ENCODE peak calls at places on chromosomes 7 and 10, in ten cellular contexts. G is NCI-H2171, E is NCI-H1436, Q is cardiac muscle cell, W is ELR, M is ecto neural progenitor cell, S is NCI-H460, J is HCEC 1CT, F is IMR-90, I is A172. D is an unnamed sample.

GRCh38 chr10:11740907-11741306 is 1.3 kb upstream of the ECHDC3 start:
- DNase-seq in G (no peak), E (no peak), Q (no peak), W (no peak), M (no peak), S (no peak), J (no peak), F (no peak), I (no peak), D (no peak)

GRCh38 chr7:35331730-35332678 is 78.1 kb upstream of the TBX20 start:
- DNase-seq in G (no peak), E (no peak), Q (peak; percentile 75), W (no peak), M (no peak), S (no peak), J (no peak), F (no peak), I (no peak), D (no peak)

GRCh38 chr10:70592746-70593512 is 9.6 kb downstream of the PRF1 start:
- DNase-seq in G (no peak), E (no peak), Q (no peak), W (no peak), M (no peak), S (no peak), J (no peak), F (no peak), I (no peak), D (no peak)

GRCh38 chr7:45689011-45689796 is 115.0 kb downstream of the ADCY1 start:
- DNase-seq in G (no peak), E (no peak), Q (no peak), W (peak; percentile 95), M (no peak), S (no peak), J (peak; percentile 91), F (peak; percentile 93), I (peak; percentile 93), D (no peak)

GRCh38 chr7:152054377-152055230 is 29.1 kb downstream of the GALNT11 start:
- DNase-seq in G (no peak), E (no peak), Q (peak; percentile 18), W (peak; percentile 47), M (no peak), S (no peak), J (peak; percentile 28), F (peak; percentile 80), I (no peak), D (no peak)

GRCh38 chr10:91621483-91622113 is 11.3 kb downstream of the PPP1R3C start:
- DNase-seq in G (no peak), E (no peak), Q (no peak), W (no peak), M (no peak), S (no peak), J (no peak), F (peak; percentile 56), I (no peak), D (no peak)

GRCh38 chr7:13257661-13258060 is 570.2 kb downstream of the ARL4A start:
- DNase-seq in G (no peak), E (no peak), Q (no peak), W (peak; percentile 68), M (no peak), S (no peak), J (peak; percentile 19), F (no peak), I (peak; percentile 68), D (no peak)

GRCh38 chr10:132517951-132518521 is 19.6 kb upstream of the INPP5A start:
- DNase-seq in G (no peak), E (no peak), Q (peak; percentile 73), W (no peak), M (no peak), S (no peak), J (no peak), F (no peak), I (no peak), D (peak; percentile 34)

GRCh38 chr10:131915990-131916766 is 15.4 kb downstream of the PPP2R2D start:
- DNase-seq in G (no peak), E (no peak), Q (no peak), W (no peak), M (no peak), S (no peak), J (no peak), F (no peak), I (no peak), D (no peak)

GRCh38 chr10:48740023-48740707 is 55.5 kb downstream of the WDFY4 start:
- DNase-seq in G (no peak), E (no peak), Q (no peak), W (no peak), M (peak; percentile 26), S (no peak), J (no peak), F (no peak), I (no peak), D (no peak)

GRCh38 chr7:127571741-127572505 is 13.5 kb downstream of the GCC1 start:
- DNase-seq in G (no peak), E (no peak), Q (no peak), W (peak; percentile 18), M (no peak), S (no peak), J (no peak), F (peak; percentile 40), I (no peak), D (no peak)

GRCh38 chr7:117495313-117495712 is 15.5 kb downstream of the CFTR start:
- DNase-seq in G (no peak), E (no peak), Q (no peak), W (no peak), M (no peak), S (no peak), J (no peak), F (no peak), I (no peak), D (no peak)

GRCh38 chr7:30465342-30466170 is 13.0 kb downstream of the NOD1 start:
- DNase-seq in G (no peak), E (no peak), Q (no peak), W (no peak), M (no peak), S (no peak), J (peak; percentile 59), F (peak; percentile 48), I (no peak), D (no peak)

GRCh38 chr10:120115959-120116358 is 223.4 kb downstream of the SEC23IP start:
- DNase-seq in G (no peak), E (no peak), Q (no peak), W (no peak), M (no peak), S (no peak), J (no peak), F (no peak), I (no peak), D (no peak)

GRCh38 chr10:29946953-29947700 is 112.3 kb downstream of the JCAD start:
- DNase-seq in G (no peak), E (no peak), Q (no peak), W (peak; percentile 86), M (no peak), S (no peak), J (peak; percentile 85), F (peak; percentile 94), I (peak; percentile 86), D (no peak)

GRCh38 chr7:139798221-139798620 is 20.4 kb upstream of the HIPK2 start:
- DNase-seq in G (peak; percentile 42), E (no peak), Q (no peak), W (no peak), M (no peak), S (no peak), J (no peak), F (no peak), I (no peak), D (no peak)

GRCh38 chr10:6473901-6474370 is 106.1 kb downstream of the PRKCQ start:
- DNase-seq in G (no peak), E (no peak), Q (no peak), W (peak; percentile 13), M (no peak), S (no peak), J (no peak), F (no peak), I (no peak), D (no peak)

GRCh38 chr10:131920151-131920550 is 19.3 kb downstream of the PPP2R2D start:
- DNase-seq in G (no peak), E (no peak), Q (no peak), W (no peak), M (no peak), S (no peak), J (no peak), F (no peak), I (no peak), D (no peak)

GRCh38 chr10:51023611-51024010 is 50.7 kb upstream of the PRKG1 start:
- DNase-seq in G (no peak), E (no peak), Q (no peak), W (no peak), M (no peak), S (no peak), J (no peak), F (peak; percentile 6), I (no peak), D (no peak)

GRCh38 chr10:119205926-119206602 is 1.3 kb upstream of the GRK5 start:
- DNase-seq in G (no peak), E (no peak), Q (no peak), W (peak; percentile 71), M (no peak), S (no peak), J (no peak), F (no peak), I (peak; percentile 47), D (peak; percentile 53)

GRCh38 chr7:69109131-69109740 is 489.0 kb upstream of the AUTS2 start:
- DNase-seq in G (peak; percentile 75), E (no peak), Q (no peak), W (no peak), M (no peak), S (no peak), J (no peak), F (no peak), I (no peak), D (no peak)

GRCh38 chr10:4103586-4103985 is 318.6 kb upstream of the KLF6 start:
- DNase-seq in G (no peak), E (no peak), Q (no peak), W (no peak), M (no peak), S (no peak), J (no peak), F (no peak), I (no peak), D (no peak)

GRCh38 chr7:27900006-27900405 is 160.0 kb downstream of the TAX1BP1 start:
- DNase-seq in G (no peak), E (no peak), Q (no peak), W (no peak), M (no peak), S (no peak), J (no peak), F (no peak), I (no peak), D (no peak)

GRCh38 chr7:16695621-16696237 is 49.7 kb downstream of the BZW2 start:
- DNase-seq in G (peak; percentile 15), E (no peak), Q (peak; percentile 56), W (peak; percentile 79), M (no peak), S (peak; percentile 64), J (peak; percentile 53), F (peak; percentile 73), I (peak; percentile 49), D (peak; percentile 50)

GRCh38 chr7:131959106-131959812 is 402.8 kb upstream of the PODXL start:
- DNase-seq in G (no peak), E (no peak), Q (no peak), W (no peak), M (no peak), S (no peak), J (no peak), F (no peak), I (no peak), D (no peak)

GRCh38 chr10:33665512-33665911 is 331.0 kb upstream of the NRP1 start:
- DNase-seq in G (no peak), E (no peak), Q (no peak), W (no peak), M (no peak), S (no peak), J (peak; percentile 36), F (peak; percentile 52), I (no peak), D (no peak)

GRCh38 chr7:77657427-77658331 is 38.6 kb upstream of the RSBN1L start:
- DNase-seq in G (peak; percentile 23), E (peak; percentile 23), Q (peak; percentile 57), W (peak; percentile 57), M (no peak), S (peak; percentile 48), J (peak; percentile 52), F (peak; percentile 43), I (peak; percentile 65), D (peak; percentile 40)

GRCh38 chr10:5629789-5630436 is 36.5 kb downstream of the ASB13 start:
- DNase-seq in G (no peak), E (peak; percentile 64), Q (peak; percentile 76), W (peak; percentile 79), M (peak; percentile 85), S (peak; percentile 52), J (peak; percentile 67), F (peak; percentile 96), I (peak; percentile 59), D (peak; percentile 90)

D was measured in HAP-1.